ENCODE peak calls at places on chromosomes 4 and X, in nine cellular contexts. V, Z, G, N, T, E, D, R and L are unnamed samples.

GRCh38 chr4:147409350-147409749 is 71.5 kb upstream of the EDNRA start:
- DNase-seq in V (no peak), Z (peak; percentile 57), G (no peak), N (no peak), T (no peak), E (no peak), D (no peak), R (no peak), L (no peak)

GRCh38 chrX:19772759-19773623 is 114.4 kb downstream of the SH3KBP1 start:
- DNase-seq in V (no peak), Z (no peak), G (no peak), N (no peak), T (no peak), E (no peak), D (no peak), R (no peak), L (no peak)

GRCh38 chrX:39953879-39954278 is 143.9 kb downstream of the BCOR start:
- DNase-seq in V (peak; percentile 86), Z (peak; percentile 81), G (peak; percentile 87), N (no peak), T (peak; percentile 87), E (peak; percentile 67), D (no peak), R (no peak), L (no peak)

GRCh38 chr4:78145005-78145404 is 87.9 kb downstream of the FRAS1 start:
- DNase-seq in V (no peak), Z (no peak), G (no peak), N (no peak), T (no peak), E (no peak), D (no peak), R (no peak), L (no peak)

GRCh38 chr4:116361782-116362181 is 723.6 kb downstream of the TRAM1L1 start:
- DNase-seq in V (no peak), Z (no peak), G (peak; percentile 44), N (no peak), T (no peak), E (peak; percentile 51), D (no peak), R (no peak), L (no peak)

GRCh38 chr4:40909363-40909876 is 159.7 kb downstream of the NSUN7 start:
- DNase-seq in V (no peak), Z (peak; percentile 82), G (no peak), N (no peak), T (no peak), E (peak; percentile 61), D (no peak), R (no peak), L (no peak)

GRCh38 chrX:148567779-148568178 is 67.4 kb downstream of the AFF2 start:
- DNase-seq in V (no peak), Z (no peak), G (no peak), N (no peak), T (no peak), E (no peak), D (no peak), R (no peak), L (no peak)

GRCh38 chr4:36618102-36618501 is 336.7 kb downstream of the DTHD1 start:
- DNase-seq in V (no peak), Z (no peak), G (no peak), N (no peak), T (no peak), E (no peak), D (no peak), R (no peak), L (no peak)

GRCh38 chr4:55637272-55637820 is 1.2 kb upstream of the NMU start:
- DNase-seq in V (no peak), Z (no peak), G (no peak), N (no peak), T (no peak), E (no peak), D (no peak), R (peak; percentile 75), L (no peak)

GRCh38 chrX:25277574-25277973 is 261.8 kb upstream of the ARX start:
- DNase-seq in V (no peak), Z (no peak), G (no peak), N (no peak), T (no peak), E (no peak), D (no peak), R (no peak), L (peak; percentile 0)

GRCh38 chrX:140765043-140765784 is 55.7 kb downstream of the LINC00632 start:
- DNase-seq in V (no peak), Z (peak; percentile 62), G (no peak), N (no peak), T (no peak), E (no peak), D (no peak), R (peak; percentile 61), L (no peak)

GRCh38 chrX:154458116-154458953 is at the start of gene PLXNA3:
- DNase-seq in V (peak; percentile 53), Z (no peak), G (peak; percentile 45), N (peak; percentile 58), T (peak; percentile 70), E (no peak), D (peak; percentile 72), R (peak; percentile 68), L (peak; percentile 42)

GRCh38 chr4:84852081-84852480 is 114.4 kb downstream of the WDFY3 start:
- DNase-seq in V (no peak), Z (peak; percentile 43), G (no peak), N (no peak), T (no peak), E (no peak), D (no peak), R (no peak), L (no peak)

GRCh38 chr4:112860731-112861377 is 188.6 kb upstream of the ANK2 start:
- DNase-seq in V (no peak), Z (no peak), G (no peak), N (no peak), T (no peak), E (no peak), D (no peak), R (no peak), L (peak; percentile 68)
- H3K27ac ChIP-seq in V (no peak overlapping the region), Z (no peak overlapping the region), G (no peak overlapping the region), N (no peak overlapping the region), T (no peak overlapping the region), E (no peak overlapping the region), D (no peak overlapping the region), R (peak overlapping the region; percentile 13), L (peak overlapping the region; percentile 94)

DNA sequence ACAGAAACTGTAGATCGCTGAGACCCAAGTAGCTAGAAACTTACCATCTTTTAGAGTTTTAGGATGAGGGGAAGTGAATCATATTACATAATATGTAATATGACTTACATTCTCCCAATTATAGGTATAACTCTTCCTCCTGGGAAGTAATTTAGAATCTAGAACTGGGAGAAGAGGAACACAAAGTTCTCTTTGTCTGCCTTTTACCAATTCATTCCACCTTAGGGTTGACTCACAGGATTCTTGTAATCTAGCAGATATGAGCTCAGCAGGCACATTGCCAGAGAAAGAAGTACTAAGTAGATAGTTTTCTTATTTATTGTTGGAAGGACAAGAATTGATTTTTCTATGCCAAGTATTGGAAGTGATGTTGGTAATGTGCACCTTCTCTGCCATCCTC is 58.0 kb upstream of the CCSER1 start:
- DNase-seq in V (no peak), Z (peak; percentile 21), G (no peak), N (no peak), T (no peak), E (peak; percentile 40), D (no peak), R (no peak), L (no peak)
- H3K27ac ChIP-seq in V (no peak overlapping the region), Z (no peak overlapping the region), G (no peak overlapping the region), N (no peak overlapping the region), T (no peak overlapping the region), E (peak overlapping the region; percentile 15), D (no peak overlapping the region), R (no peak overlapping the region), L (no peak overlapping the region)

DNA sequence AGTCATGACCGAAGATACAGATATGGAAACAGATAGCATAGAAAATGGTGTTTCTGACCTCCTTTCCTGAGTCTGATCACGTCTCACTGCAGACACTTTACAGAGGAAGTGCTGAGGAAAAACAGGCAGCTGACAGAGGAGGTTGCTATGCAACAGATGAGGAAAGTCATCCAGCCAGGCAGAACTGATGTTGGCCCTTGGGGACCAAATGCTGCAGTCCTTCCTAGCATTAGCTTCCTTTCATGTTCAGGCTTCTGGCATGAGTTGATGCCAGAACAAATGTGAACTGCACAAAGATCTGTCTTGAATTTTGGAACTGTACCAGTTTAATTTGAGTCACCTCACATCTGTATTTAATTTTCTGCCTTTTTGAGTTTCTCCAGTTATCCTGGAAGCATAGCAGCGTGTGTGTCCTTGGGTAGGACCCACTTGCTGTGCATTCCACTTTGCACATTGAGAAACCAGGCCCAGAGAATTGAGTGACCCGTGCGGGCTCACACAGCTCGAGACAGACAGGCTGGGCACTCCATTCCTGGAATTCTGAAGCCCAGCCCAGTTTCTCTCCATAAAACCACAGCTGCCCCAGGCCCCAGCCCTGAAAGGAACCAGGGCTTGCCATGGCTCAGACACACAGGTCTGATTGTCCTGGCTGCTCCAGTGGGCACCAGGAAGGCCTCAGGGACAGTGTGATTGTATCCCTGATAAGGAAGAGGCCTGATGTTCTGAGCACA is 1.4 kb upstream of the MAGED1 start:
- DNase-seq in V (no peak), Z (peak; percentile 69), G (peak; percentile 27), N (no peak), T (peak; percentile 14), E (no peak), D (no peak), R (peak; percentile 42), L (no peak)
- H3K27ac ChIP-seq in V (peak overlapping the region; percentile 78), Z (peak overlapping the region; percentile 67), G (peak overlapping the region; percentile 30), N (peak overlapping the region; percentile 41), T (no peak overlapping the region), E (no peak overlapping the region), D (no peak overlapping the region), R (peak overlapping the region; percentile 87), L (peak overlapping the region; percentile 88)

GRCh38 chrX:17564689-17565409 is 172.4 kb upstream of the SCML1 start:
- DNase-seq in V (no peak), Z (no peak), G (no peak), N (no peak), T (no peak), E (no peak), D (no peak), R (no peak), L (no peak)

GRCh38 chrX:17563076-17563475 is 174.2 kb upstream of the SCML1 start:
- DNase-seq in V (no peak), Z (no peak), G (no peak), N (no peak), T (no peak), E (no peak), D (no peak), R (no peak), L (no peak)

GRCh38 chrX:17563515-17563914 is 173.8 kb upstream of the SCML1 start:
- DNase-seq in V (no peak), Z (peak; percentile 48), G (no peak), N (no peak), T (no peak), E (no peak), D (no peak), R (no peak), L (no peak)

GRCh38 chrX:17559728-17560379 is 177.4 kb upstream of the SCML1 start:
- DNase-seq in V (no peak), Z (peak; percentile 92), G (peak; percentile 29), N (no peak), T (no peak), E (no peak), D (no peak), R (no peak), L (no peak)

DNA sequence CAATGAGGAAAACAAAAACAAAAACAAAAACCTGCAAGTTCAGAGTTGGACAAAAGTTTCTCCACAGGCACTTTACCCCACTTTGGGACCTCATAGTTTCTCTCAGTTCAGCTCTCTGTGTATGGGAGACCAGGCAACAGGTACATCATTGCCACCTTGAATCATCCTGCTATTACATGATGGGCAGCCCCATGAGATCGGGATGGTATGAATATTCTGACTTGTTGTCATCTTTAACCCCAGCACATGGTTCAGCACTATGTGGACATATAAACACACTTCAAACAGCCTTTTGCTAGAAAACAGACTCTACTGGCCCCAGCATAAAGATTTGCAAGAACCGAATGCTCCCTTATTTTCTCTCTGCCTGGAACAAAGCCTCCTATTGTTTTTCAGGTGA is 176.9 kb upstream of the SCML1 start:
- DNase-seq in V (no peak), Z (no peak), G (no peak), N (no peak), T (no peak), E (no peak), D (no peak), R (no peak), L (no peak)
- H3K27ac ChIP-seq in V (peak overlapping the region; percentile 26), Z (peak overlapping the region; percentile 67), G (no peak overlapping the region), N (no peak overlapping the region), T (no peak overlapping the region), E (peak overlapping the region; percentile 49), D (no peak overlapping the region), R (no peak overlapping the region), L (no peak overlapping the region)